ENCODE peak calls at places on chromosomes 5 and 9, in nine cellular contexts. H, A, F, I, Y, B, W, N and L are unnamed samples.

GRCh38 chr5:132466453-132467291 is 23.9 kb downstream of the IRF1 start:
- DNase-seq in Y (no peak), B (no peak), N (no peak), A (peak), I (no peak), F (no peak), W (peak), H (no peak), L (peak)

GRCh38 chr9:456365-456764 is 241.7 kb downstream of the DOCK8 start:
- DNase-seq in B (peak), Y (no peak), I (no peak), A (no peak), N (no peak), W (no peak), F (peak), H (no peak), L (no peak)

GRCh38 chr9:136197930-136198604 is 6.9 kb downstream of the LHX3 start:
- DNase-seq in F (no peak), N (no peak), W (no peak), A (no peak), B (no peak), H (no peak), I (no peak), Y (no peak), L (no peak)

GRCh38 chr9:126546036-126546435 is 67.7 kb upstream of the LMX1B start:
- DNase-seq in H (no peak), Y (no peak), I (no peak), N (peak), A (no peak), B (no peak), W (no peak), F (no peak), L (no peak)

GRCh38 chr9:93091453-93092081 is 4.5 kb upstream of the CARD19 start:
- DNase-seq in A (peak), W (peak), B (peak), F (no peak), I (peak), N (peak), Y (no peak), H (peak), L (no peak)

GRCh38 chr9:75890541-75891276 is at the start of gene PCSK5:
- DNase-seq in B (peak), Y (peak), F (peak), A (peak), W (peak), N (peak), I (peak), H (peak), L (peak)

GRCh38 chr9:1200847-1201251 is 150.7 kb downstream of the DMRT2 start:
- DNase-seq in B (no peak), N (no peak), I (no peak), H (no peak), F (peak), A (no peak), Y (no peak), W (no peak), L (no peak)

GRCh38 chr5:94375801-94376200 is 242.6 kb downstream of the KIAA0825 start:
- DNase-seq in A (no peak), H (no peak), N (no peak), W (peak), Y (no peak), I (peak), B (peak), F (no peak), L (no peak)

GRCh38 chr5:62206150-62206829 is 99.7 kb upstream of the KIF2A start:
- DNase-seq in Y (no peak), H (no peak), W (peak), A (no peak), I (peak), N (no peak), B (peak), F (no peak), L (no peak)

GRCh38 chr5:10756539-10756938 is 4.5 kb downstream of the DAP start:
- DNase-seq in I (peak), B (peak), N (no peak), W (no peak), Y (no peak), A (no peak), H (no peak), F (no peak), L (no peak)

GRCh38 chr5:175478384-175479124 is at the start of gene SFXN1:
- DNase-seq in H (peak), N (peak), A (peak), F (peak), W (peak), B (peak), I (peak), Y (peak), L (peak)

GRCh38 chr5:158886086-158886485 is 213.6 kb downstream of the EBF1 start:
- DNase-seq in W (no peak), A (no peak), B (no peak), Y (no peak), I (no peak), N (no peak), F (no peak), H (no peak), L (no peak)

GRCh38 chr5:156647034-156647451 is 203.1 kb upstream of the PPP1R2B start:
- DNase-seq in A (no peak), N (no peak), H (no peak), I (no peak), B (no peak), F (no peak), Y (no peak), W (no peak), L (no peak)

GRCh38 chr5:56814361-56814962 is 887 bp upstream of the MAP3K1 start:
- DNase-seq in A (no peak), Y (peak), F (peak), H (peak), W (no peak), I (peak), B (peak), N (peak), L (peak)

GRCh38 chr5:126280820-126281219 is 142.4 kb upstream of the GRAMD2B start:
- DNase-seq in B (no peak), I (no peak), W (no peak), A (no peak), H (no peak), F (no peak), Y (no peak), N (no peak), L (no peak)

GRCh38 chr9:121599872-121600585 is 51.4 kb upstream of the DAB2IP start:
- DNase-seq in A (no peak), W (no peak), F (peak), B (no peak), I (no peak), N (no peak), Y (peak), H (no peak), L (no peak)

GRCh38 chr9:89505795-89506385 is 8.0 kb upstream of the SEMA4D start:
- DNase-seq in W (no peak), B (no peak), Y (no peak), A (no peak), H (no peak), F (no peak), N (no peak), I (no peak), L (no peak)

GRCh38 chr9:133955821-133956411 is 36.2 kb downstream of the VAV2 start:
- DNase-seq in A (no peak), F (peak), I (peak), H (no peak), W (no peak), Y (peak), N (peak), B (no peak), L (no peak)
- H3K4me3 ChIP-seq in A (no peak), F (peak), I (no peak), H (no peak), W (no peak), Y (peak), N (no peak), B (no peak), L (no peak)

GRCh38 chr9:35540315-35540714 is 50.4 kb downstream of the RUSC2 start:
- DNase-seq in H (no peak), I (no peak), F (no peak), A (no peak), N (no peak), W (no peak), Y (no peak), B (no peak), L (no peak)

GRCh38 chr9:35538361-35539234 is 48.7 kb downstream of the RUSC2 start:
- DNase-seq in B (no peak), N (peak), I (no peak), Y (peak), A (no peak), H (peak), W (peak), F (peak), L (no peak)

GRCh38 chr9:35533398-35533797 is 43.5 kb downstream of the RUSC2 start:
- DNase-seq in F (no peak), W (no peak), A (no peak), N (no peak), B (no peak), I (no peak), H (no peak), Y (no peak), L (no peak)

GRCh38 chr9:35537898-35538297 is 48.0 kb downstream of the RUSC2 start:
- DNase-seq in B (no peak), Y (no peak), A (no peak), H (no peak), W (no peak), N (no peak), I (no peak), F (no peak), L (no peak)
- H3K4me3 ChIP-seq in B (no peak), Y (no peak), A (no peak), H (no peak), W (no peak), N (peak), I (no peak), F (peak), L (no peak)

DNA sequence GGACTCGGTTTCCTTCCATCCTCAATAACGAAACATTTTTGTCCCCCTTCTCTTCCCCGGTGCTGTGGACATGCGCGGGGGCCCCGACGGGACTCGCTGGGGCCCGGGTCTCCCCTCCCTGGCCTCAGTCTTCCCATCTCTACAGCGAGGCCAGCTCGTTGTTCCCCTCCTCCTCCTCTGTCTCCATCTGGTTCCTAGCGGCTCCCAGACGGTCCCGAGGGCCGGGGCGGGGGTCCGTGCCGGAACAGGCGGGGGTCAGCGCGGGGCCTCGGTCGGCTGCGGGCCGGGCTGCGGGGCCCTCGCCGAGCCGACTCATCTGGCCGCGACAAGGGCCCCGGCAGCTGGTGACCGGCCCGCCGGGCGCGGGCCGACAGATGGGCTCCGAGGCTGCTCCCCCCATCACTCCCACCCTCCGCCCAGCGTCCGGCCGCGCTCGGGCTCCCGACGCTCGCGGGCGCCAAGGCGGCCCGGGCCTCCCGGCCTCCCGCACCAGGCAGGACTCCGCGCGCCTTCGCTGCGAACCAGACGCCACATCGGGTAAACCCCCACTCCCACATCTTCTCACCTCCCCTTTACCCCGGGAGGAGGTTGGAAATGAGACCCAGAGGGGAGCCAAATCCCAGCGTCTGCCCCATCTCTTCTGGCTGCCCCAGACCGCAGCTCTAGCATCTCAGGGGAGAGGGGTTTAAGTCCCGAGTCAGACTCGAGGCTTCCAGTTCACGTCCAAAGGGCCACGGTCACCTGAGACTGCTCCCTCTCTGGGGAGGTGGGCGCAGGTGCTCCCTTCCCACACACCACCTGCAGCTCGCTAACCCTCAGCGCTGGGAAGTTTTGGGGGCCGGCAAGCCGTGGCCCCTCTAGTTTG is 8.1 kb downstream of the BARHL1 start:
- DNase-seq in Y (peak), A (no peak), H (no peak), F (no peak), W (no peak), I (no peak), B (no peak), N (no peak), L (no peak)
- H3K4me3 ChIP-seq in Y (peak), A (no peak), H (no peak), F (no peak), W (no peak), I (no peak), B (no peak), N (no peak), L (no peak)

GRCh38 chr5:16869821-16870796 is 66.0 kb downstream of the MYO10 start:
- DNase-seq in F (no peak), I (no peak), N (no peak), W (peak), B (peak), A (peak), H (no peak), Y (no peak), L (no peak)

GRCh38 chr5:16866220-16866619 is 69.9 kb downstream of the MYO10 start:
- DNase-seq in F (no peak), N (no peak), I (no peak), W (no peak), B (no peak), H (no peak), Y (no peak), A (no peak), L (no peak)

GRCh38 chr5:16864566-16864965 is 71.5 kb downstream of the MYO10 start:
- DNase-seq in F (no peak), W (no peak), N (no peak), B (no peak), I (no peak), A (no peak), H (no peak), Y (no peak), L (no peak)

GRCh38 chr5:16867585-16867953 is 68.5 kb downstream of the MYO10 start:
- DNase-seq in W (no peak), A (no peak), N (no peak), F (no peak), H (no peak), Y (no peak), B (no peak), I (no peak), L (no peak)

DNA sequence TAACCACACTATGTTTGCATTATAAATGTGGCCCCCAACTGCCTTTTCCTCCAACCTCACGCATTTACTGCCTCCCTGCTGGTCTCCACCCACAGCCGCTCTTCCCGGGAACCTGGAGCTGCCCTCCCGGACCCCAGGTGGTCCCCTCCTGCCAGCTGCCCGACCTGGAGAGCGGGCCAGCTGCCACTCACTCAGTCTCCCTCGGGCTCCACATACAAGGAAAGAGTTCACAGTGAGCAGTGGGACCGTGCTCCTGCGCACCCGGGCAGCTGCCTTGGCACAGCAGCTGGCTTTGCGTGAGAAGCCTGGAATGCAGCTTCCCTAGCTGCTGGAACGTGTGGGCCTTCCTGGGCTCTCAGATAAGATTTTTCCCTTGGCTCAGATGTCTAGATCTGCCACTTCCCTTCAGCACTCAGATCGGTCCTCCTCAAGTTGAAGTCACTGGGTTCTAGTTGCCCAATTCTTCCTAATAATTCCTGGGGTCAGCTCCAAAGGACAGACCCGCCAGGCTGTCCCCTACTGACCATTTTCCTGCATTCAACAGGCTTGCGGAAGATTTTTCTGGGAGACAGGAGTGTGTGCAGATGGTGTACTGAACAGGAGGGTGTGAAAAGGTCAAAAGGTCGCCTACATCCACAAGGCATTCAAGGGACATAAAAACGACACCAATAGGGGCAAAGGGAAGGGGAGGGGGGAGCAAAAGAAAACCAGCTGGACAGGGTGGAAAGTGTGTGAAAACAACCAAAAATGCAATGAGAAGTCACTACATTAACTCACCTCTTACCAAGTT is 69.1 kb downstream of the MYO10 start:
- DNase-seq in Y (peak), N (no peak), H (no peak), F (no peak), B (no peak), A (no peak), I (peak), W (peak), L (no peak)
- H3K4me3 ChIP-seq in Y (no peak), N (no peak), H (no peak), F (no peak), B (no peak), A (no peak), I (no peak), W (no peak), L (no peak)

GRCh38 chr9:133406039-133406438 is 11.8 kb downstream of the REXO4 start:
- DNase-seq in I (no peak), F (peak), W (no peak), H (no peak), A (no peak), N (no peak), Y (no peak), B (no peak), L (no peak)

GRCh38 chr9:133402689-133403088 is 15.1 kb downstream of the REXO4 start:
- DNase-seq in F (no peak), I (no peak), A (no peak), W (no peak), H (no peak), Y (no peak), N (peak), B (no peak), L (no peak)

GRCh38 chr9:133404440-133405002 is 13.3 kb downstream of the REXO4 start:
- DNase-seq in Y (no peak), A (peak), W (no peak), H (no peak), I (no peak), N (peak), B (no peak), F (no peak), L (no peak)

GRCh38 chr9:133405508-133406009 is 12.3 kb downstream of the REXO4 start:
- DNase-seq in Y (no peak), N (no peak), H (no peak), W (no peak), B (no peak), A (no peak), I (no peak), F (no peak), L (no peak)

DNA sequence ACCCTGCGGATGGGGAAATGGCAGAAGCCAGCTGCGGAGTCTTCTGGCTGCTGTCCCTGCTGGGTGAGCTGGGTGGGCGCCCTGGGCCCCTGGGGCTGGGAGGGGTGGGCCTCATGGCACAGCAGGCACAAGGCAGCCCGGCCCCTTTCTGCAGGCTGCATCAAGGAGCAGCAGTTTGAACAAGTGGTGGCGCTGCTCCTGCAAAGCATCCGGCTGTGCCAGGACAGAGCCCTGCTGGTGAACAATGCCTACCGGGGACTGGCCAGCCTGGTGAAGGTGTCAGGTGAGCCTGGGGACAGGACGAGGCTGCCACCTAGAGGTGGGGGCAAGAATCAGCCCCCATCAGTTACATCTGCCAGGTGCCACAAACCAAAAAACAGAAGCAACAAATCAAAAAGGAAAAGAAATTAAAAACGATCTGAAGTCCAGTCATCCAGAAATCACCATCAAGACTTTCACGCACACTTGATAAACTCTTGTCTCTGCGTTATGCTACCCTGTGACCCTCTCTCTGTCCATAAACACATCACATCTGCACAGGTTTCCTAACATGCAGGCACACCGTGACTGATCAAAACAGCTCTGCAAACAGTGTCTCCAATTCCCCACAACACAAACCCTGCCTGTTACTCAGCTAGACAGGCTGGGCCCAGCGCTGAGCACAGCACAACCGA is 13.9 kb downstream of the REXO4 start:
- DNase-seq in I (peak), W (no peak), A (peak), F (peak), H (peak), N (peak), Y (peak), B (peak), L (no peak)
- H3K4me3 ChIP-seq in I (no peak), W (no peak), A (no peak), F (no peak), H (no peak), N (no peak), Y (no peak), B (no peak), L (no peak)

DNA sequence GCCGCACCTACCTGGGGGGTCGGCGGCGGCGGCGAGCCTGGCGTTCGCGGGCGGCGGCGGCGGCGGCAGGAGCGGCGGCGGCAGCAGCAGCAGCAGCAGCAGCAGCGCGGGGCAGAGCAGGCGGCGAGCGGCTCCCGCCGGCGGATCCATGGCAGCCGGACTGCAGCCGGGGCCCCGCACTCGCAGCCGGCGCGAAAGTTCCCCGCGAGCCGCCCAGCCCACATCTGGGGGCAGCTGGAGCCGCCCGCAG is 157 bp downstream of the ADAMTS2 start:
- DNase-seq in H (no peak), I (no peak), Y (peak), W (no peak), F (no peak), N (no peak), B (no peak), A (no peak), L (no peak)
- H3K4me3 ChIP-seq in H (peak), I (peak), Y (no peak), W (peak), F (peak), N (peak), B (no peak), A (peak), L (no peak)

GRCh38 chr5:151904127-151904526 is 20.5 kb downstream of the GLRA1 start:
- DNase-seq in W (no peak), I (no peak), A (no peak), B (no peak), F (no peak), N (no peak), H (no peak), Y (no peak), L (no peak)

GRCh38 chr5:151905639-151906038 is 19.0 kb downstream of the GLRA1 start:
- DNase-seq in I (peak), W (peak), N (no peak), F (no peak), Y (no peak), H (no peak), B (peak), A (no peak), L (no peak)

GRCh38 chr5:151904921-151905320 is 19.7 kb downstream of the GLRA1 start:
- DNase-seq in H (no peak), N (no peak), W (peak), Y (no peak), I (no peak), F (no peak), B (no peak), A (no peak), L (no peak)

GRCh38 chr5:151903243-151903653 is 21.4 kb downstream of the GLRA1 start:
- DNase-seq in N (no peak), F (no peak), B (no peak), H (no peak), Y (no peak), W (no peak), I (peak), A (no peak), L (no peak)

DNA sequence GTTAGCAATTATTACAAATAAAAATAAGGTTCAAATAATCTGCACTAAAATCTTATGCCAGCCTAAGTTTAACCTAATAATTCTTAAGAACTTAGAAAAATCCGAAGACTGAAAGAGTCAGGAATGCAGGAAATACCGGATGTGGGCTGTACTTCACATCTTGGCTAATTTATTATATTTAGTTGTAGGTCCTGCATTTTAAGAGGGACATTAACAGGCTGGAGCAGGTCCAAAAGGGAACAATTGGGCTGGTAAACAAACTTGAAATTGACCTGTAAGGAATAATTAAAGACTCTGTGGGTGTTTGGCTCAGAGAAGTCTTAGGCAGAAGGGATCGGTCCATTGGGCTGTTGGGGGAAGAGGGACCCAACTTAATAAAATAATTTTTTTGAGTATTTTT is 18.4 kb downstream of the GLRA1 start:
- DNase-seq in W (no peak), B (no peak), Y (no peak), N (no peak), A (no peak), H (no peak), I (peak), F (no peak), L (no peak)
- H3K4me3 ChIP-seq in W (no peak), B (no peak), Y (no peak), N (no peak), A (no peak), H (no peak), I (peak), F (no peak), L (no peak)